ENCODE peak calls at places on chromosomes 2 and 18, in ten cellular contexts. I, E, P, G, D, Y, S, Z, R and K are unnamed samples.

GRCh38 chr2:167100526-167100925 is 212.2 kb downstream of the XIRP2 start:
- DNase-seq in Y (no peak), I (no peak), Z (no peak), E (no peak), P (no peak), G (no peak), D (no peak), R (no peak), S (peak; percentile 88), K (no peak)

GRCh38 chr18:55477537-55478300 is 110.3 kb downstream of the TCF4 start:
- DNase-seq in Z (no peak), Y (peak; percentile 49), R (no peak), P (peak; percentile 17), S (peak; percentile 24), E (peak; percentile 48), D (peak; percentile 1), I (peak; percentile 61), G (peak; percentile 76), K (peak; percentile 44)

GRCh38 chr2:231667497-231667896 is 40.8 kb upstream of the PTMA start:
- DNase-seq in G (no peak), R (no peak), E (no peak), I (no peak), S (no peak), Y (no peak), D (no peak), P (peak; percentile 3), Z (no peak), K (no peak)

GRCh38 chr2:58107803-58108710 is 61.5 kb downstream of the VRK2 start:
- DNase-seq in Y (peak; percentile 91), E (no peak), D (no peak), P (no peak), S (peak; percentile 98), I (peak; percentile 95), R (peak; percentile 68), Z (no peak), G (peak; percentile 93), K (no peak)

GRCh38 chr2:192414794-192415193 is 220.1 kb upstream of the TMEFF2 start:
- DNase-seq in Y (no peak), P (no peak), R (no peak), S (no peak), D (no peak), E (no peak), Z (no peak), I (no peak), G (no peak), K (no peak)

GRCh38 chr2:230924470-230925341 is at the start of gene GPR55:
- DNase-seq in R (no peak), P (peak; percentile 74), D (peak; percentile 37), E (no peak), I (no peak), Z (peak; percentile 39), S (no peak), Y (no peak), G (no peak), K (peak; percentile 27)

GRCh38 chr18:11178951-11179549 is 29.7 kb upstream of the PIEZO2 start:
- DNase-seq in R (no peak), S (no peak), Z (no peak), I (peak; percentile 53), G (peak; percentile 32), E (no peak), Y (no peak), P (no peak), D (no peak), K (no peak)

GRCh38 chr2:81087646-81088045 is 783.1 kb upstream of the LRRTM1 start:
- DNase-seq in I (no peak), S (no peak), Y (no peak), G (no peak), D (no peak), Z (no peak), P (no peak), E (no peak), R (no peak), K (no peak)

GRCh38 chr2:102761763-102762162 is at the start of gene TMEM182:
- DNase-seq in S (no peak), D (no peak), Z (no peak), P (no peak), Y (no peak), E (no peak), I (no peak), G (no peak), R (no peak), K (no peak)

GRCh38 chr2:11701206-11701605 is 31.2 kb upstream of the NTSR2 start:
- DNase-seq in D (no peak), S (peak; percentile 67), R (no peak), Y (no peak), Z (no peak), P (no peak), G (no peak), I (no peak), E (no peak), K (no peak)

GRCh38 chr2:27322301-27322765 is 564 bp downstream of the MPV17 start:
- DNase-seq in Y (no peak), Z (no peak), E (no peak), G (no peak), R (no peak), P (no peak), D (no peak), I (no peak), S (peak; percentile 20), K (peak; percentile 17)

GRCh38 chr2:96541326-96541725 is 4.8 kb downstream of the ARID5A start:
- DNase-seq in E (no peak), Y (peak; percentile 57), P (no peak), Z (no peak), I (no peak), R (no peak), D (no peak), S (no peak), G (peak; percentile 61), K (no peak)

GRCh38 chr2:130335226-130335625 is 7.5 kb upstream of the IMP4 start:
- DNase-seq in I (no peak), S (no peak), P (no peak), D (no peak), E (no peak), Z (no peak), R (no peak), G (no peak), Y (no peak), K (no peak)

GRCh38 chr2:2799151-2799697 is 468.1 kb upstream of the MYT1L start:
- DNase-seq in D (no peak), I (no peak), E (no peak), S (no peak), G (no peak), R (no peak), P (no peak), Y (no peak), Z (no peak), K (no peak)

GRCh38 chr2:13135856-13136255 is 419.1 kb downstream of the TRIB2 start:
- DNase-seq in Y (no peak), P (no peak), Z (no peak), G (no peak), R (no peak), D (no peak), E (no peak), S (no peak), I (no peak), K (no peak)

GRCh38 chr2:201132518-201132917 is 16.6 kb downstream of the CFLAR start:
- DNase-seq in S (no peak), Z (no peak), I (no peak), R (no peak), Y (no peak), E (no peak), G (no peak), P (no peak), D (no peak), K (no peak)

GRCh38 chr2:48162742-48163141 is 256.4 kb upstream of the FBXO11 start:
- DNase-seq in D (no peak), I (no peak), S (no peak), Z (no peak), P (no peak), R (no peak), Y (no peak), G (no peak), E (no peak), K (no peak)

GRCh38 chr18:21111351-21112139 is at the start of gene ROCK1:
- DNase-seq in Z (peak; percentile 98), P (peak; percentile 97), E (peak; percentile 98), S (peak; percentile 95), Y (peak; percentile 97), R (peak; percentile 78), D (peak; percentile 96), I (peak; percentile 99), G (peak; percentile 94), K (peak; percentile 97)

GRCh38 chr2:219627105-219628100 is at the start of gene SLC4A3:
- DNase-seq in D (no peak), S (peak; percentile 46), E (no peak), P (peak; percentile 69), I (peak; percentile 34), G (peak; percentile 53), Y (no peak), Z (no peak), R (no peak), K (no peak)

GRCh38 chr18:65124633-65125032 is 626.2 kb upstream of the CDH7 start:
- DNase-seq in I (no peak), D (no peak), R (no peak), G (peak; percentile 23), Z (no peak), P (no peak), E (no peak), Y (no peak), S (no peak), K (no peak)

GRCh38 chr2:24304098-24304497 is 56.2 kb downstream of the ITSN2 start:
- DNase-seq in S (peak; percentile 84), I (peak; percentile 98), Y (peak; percentile 48), P (no peak), Z (no peak), G (no peak), D (no peak), E (no peak), R (peak; percentile 51), K (no peak)

GRCh38 chr2:120066708-120067547 is 54.1 kb downstream of the EPB41L5 start:
- DNase-seq in D (no peak), P (no peak), R (no peak), S (no peak), I (peak; percentile 62), Z (no peak), E (peak; percentile 58), Y (no peak), G (no peak), K (no peak)

GRCh38 chr2:112773091-112773490 is 8.7 kb upstream of the CKAP2L start:
- DNase-seq in E (no peak), S (peak; percentile 60), I (no peak), G (no peak), R (no peak), Y (no peak), P (no peak), D (no peak), Z (no peak), K (no peak)

GRCh38 chr2:28135324-28135723 is 244.8 kb downstream of the BABAM2 start:
- DNase-seq in I (no peak), R (no peak), D (peak; percentile 23), S (no peak), Z (no peak), G (no peak), E (no peak), Y (no peak), P (no peak), K (no peak)

GRCh38 chr2:1633092-1633721 is 111.1 kb downstream of the PXDN start:
- DNase-seq in Y (no peak), S (peak; percentile 51), Z (no peak), R (no peak), E (no peak), D (no peak), P (no peak), I (peak; percentile 50), G (no peak), K (no peak)

GRCh38 chr2:233061591-233062446 is 1.7 kb downstream of the INPP5D start:
- DNase-seq in D (no peak), R (no peak), E (no peak), Y (no peak), Z (peak; percentile 28), G (peak; percentile 90), S (no peak), I (peak; percentile 5), P (peak; percentile 58), K (no peak)